ENCODE peak calls at places on chromosomes 7 and 10, in nine cellular contexts. I is tibial nerve, W is upper lobe of left lung, D is heart left ventricle, C is testis, V is HepG2, O is adrenal gland, Z is transverse colon, F is stomach. T is an unnamed sample.

GRCh38 chr10:71809628-71810027 is 36.3 kb upstream of the VSIR start:
- DNase-seq in D (no peak), W (no peak), Z (no peak), C (no peak), O (no peak), F (no peak), I (no peak), V (no peak), T (no peak)

GRCh38 chr7:131011976-131012375 is 278.0 kb upstream of the KLF14 start:
- DNase-seq in D (no peak), Z (no peak), C (no peak), W (no peak), V (no peak), I (no peak), F (no peak), O (no peak), T (peak)

GRCh38 chr10:74213571-74214162 is 62.6 kb downstream of the ADK start:
- DNase-seq in O (peak), W (no peak), C (no peak), Z (peak), D (no peak), V (peak), F (no peak), I (no peak), T (peak)

GRCh38 chr10:49527061-49527460 is 11.9 kb downstream of the ERCC6 start:
- DNase-seq in O (no peak), F (no peak), V (no peak), C (no peak), I (no peak), D (no peak), Z (no peak), W (no peak), T (no peak)

GRCh38 chr7:23075571-23075970 is 30.0 kb upstream of the KLHL7 start:
- DNase-seq in Z (no peak), O (no peak), F (no peak), C (no peak), W (no peak), D (no peak), V (no peak), I (no peak), T (no peak)

GRCh38 chr10:132996603-132997343 is 54.4 kb upstream of the CFAP46 start:
- DNase-seq in W (no peak), F (no peak), V (no peak), O (no peak), C (no peak), D (no peak), Z (no peak), I (no peak), T (no peak)

GRCh38 chr7:140752533-140752932 is 56.0 kb downstream of the NDUFB2 start:
- DNase-seq in O (no peak), Z (no peak), C (no peak), W (no peak), V (no peak), I (no peak), D (no peak), F (no peak), T (peak)

GRCh38 chr7:158327012-158327411 is 260.6 kb downstream of the PTPRN2 start:
- DNase-seq in Z (no peak), D (no peak), W (no peak), I (no peak), C (no peak), O (no peak), V (no peak), F (no peak), T (no peak)

GRCh38 chr7:136272934-136273333 is 295.8 kb upstream of the MTPN start:
- DNase-seq in V (no peak), W (no peak), I (no peak), O (no peak), Z (no peak), D (no peak), C (no peak), F (no peak), T (no peak)

GRCh38 chr7:25854608-25855497 is 297.1 kb upstream of the NFE2L3 start:
- DNase-seq in V (peak), I (peak), F (no peak), C (peak), Z (peak), D (no peak), W (no peak), O (no peak), T (peak)

GRCh38 chr7:74709880-74710671 is 52.6 kb downstream of the GTF2I start:
- DNase-seq in C (no peak), V (no peak), I (no peak), O (no peak), F (no peak), Z (no peak), W (no peak), D (no peak), T (peak)

GRCh38 chr10:27779462-27779861 is 33.8 kb upstream of the MKX start:
- DNase-seq in O (no peak), Z (no peak), W (no peak), D (no peak), V (no peak), I (no peak), C (no peak), F (no peak), T (no peak)

GRCh38 chr7:125491137-125491536 is 561.5 kb upstream of the POT1 start:
- DNase-seq in C (no peak), I (no peak), V (no peak), D (no peak), W (no peak), F (no peak), Z (no peak), O (no peak), T (no peak)

GRCh38 chr7:154769527-154769926 is 233.4 kb downstream of the PAXIP1 start:
- DNase-seq in W (no peak), Z (no peak), D (no peak), F (no peak), C (no peak), V (no peak), I (no peak), O (no peak), T (no peak)

GRCh38 chr7:88401009-88401623 is 94.4 kb upstream of the STEAP4 start:
- DNase-seq in V (peak), O (no peak), C (no peak), W (no peak), D (no peak), Z (no peak), I (no peak), F (no peak), T (peak)

GRCh38 chr10:70490142-70490541 is 11.6 kb downstream of the PALD1 start:
- DNase-seq in Z (no peak), C (no peak), I (no peak), W (no peak), V (no peak), D (peak), O (no peak), F (no peak), T (no peak)

GRCh38 chr10:104906112-104906511 is 265.0 kb downstream of the SORCS3 start:
- DNase-seq in D (no peak), O (no peak), I (no peak), C (no peak), F (no peak), Z (no peak), V (no peak), W (no peak), T (no peak)

GRCh38 chr10:33803248-33803647 is 468.8 kb upstream of the NRP1 start:
- DNase-seq in W (no peak), F (no peak), V (peak), I (no peak), O (no peak), Z (no peak), D (no peak), C (no peak), T (no peak)

GRCh38 chr10:95275726-95276366 is 15.0 kb downstream of the PDLIM1 start:
- DNase-seq in Z (no peak), C (no peak), V (no peak), F (no peak), O (no peak), D (no peak), I (no peak), W (no peak), T (no peak)

GRCh38 chr10:6713120-6713519 is 133.0 kb upstream of the PRKCQ start:
- DNase-seq in W (no peak), I (no peak), D (no peak), V (no peak), F (no peak), C (no peak), O (no peak), Z (no peak), T (no peak)

GRCh38 chr10:12726971-12727831 is 274.3 kb downstream of the CCDC3 start:
- DNase-seq in I (no peak), Z (no peak), W (peak), V (no peak), F (no peak), D (no peak), O (no peak), C (no peak), T (no peak)

GRCh38 chr10:75350791-75351190 is 50.8 kb downstream of the ZNF503 start:
- DNase-seq in D (no peak), F (no peak), W (no peak), C (no peak), I (no peak), V (no peak), Z (no peak), O (no peak), T (no peak)

GRCh38 chr10:71970331-71970730 is 6.1 kb downstream of the CHST3 start:
- DNase-seq in O (peak), W (no peak), F (peak), V (no peak), I (peak), D (no peak), Z (no peak), C (peak), T (peak)

GRCh38 chr10:132443605-132443997 is 46.6 kb downstream of the PWWP2B start:
- DNase-seq in O (peak), D (no peak), W (peak), I (no peak), F (no peak), V (no peak), Z (peak), C (no peak), T (peak)

GRCh38 chr7:125136755-125137547 is 207.3 kb upstream of the POT1 start:
- DNase-seq in C (no peak), F (no peak), D (no peak), O (no peak), V (no peak), I (no peak), W (no peak), Z (no peak), T (no peak)

GRCh38 chr10:114375082-114375481 is 29.2 kb downstream of the AFAP1L2 start:
- DNase-seq in I (no peak), Z (no peak), D (no peak), W (no peak), V (no peak), F (no peak), O (no peak), C (no peak), T (no peak)

GRCh38 chr7:57404343-57404966 is 45.5 kb upstream of the ZNF716 start:
- DNase-seq in V (no peak), F (no peak), I (no peak), W (peak), D (peak), C (peak), Z (no peak), O (peak), T (peak)

GRCh38 chr10:93180402-93181040 is 106.8 kb downstream of the CYP26A1 start:
- DNase-seq in W (no peak), I (no peak), D (peak), V (no peak), Z (peak), O (peak), F (no peak), C (peak), T (no peak)

GRCh38 chr7:69591805-69592204 is 6.5 kb upstream of the AUTS2 start:
- DNase-seq in I (no peak), C (no peak), W (peak), O (no peak), V (no peak), D (no peak), Z (no peak), F (no peak), T (no peak)

GRCh38 chr7:111175908-111176307 is 85.0 kb downstream of the LRRN3 start:
- DNase-seq in I (no peak), O (no peak), Z (no peak), V (no peak), C (no peak), F (no peak), D (no peak), W (no peak), T (no peak)

DNA sequence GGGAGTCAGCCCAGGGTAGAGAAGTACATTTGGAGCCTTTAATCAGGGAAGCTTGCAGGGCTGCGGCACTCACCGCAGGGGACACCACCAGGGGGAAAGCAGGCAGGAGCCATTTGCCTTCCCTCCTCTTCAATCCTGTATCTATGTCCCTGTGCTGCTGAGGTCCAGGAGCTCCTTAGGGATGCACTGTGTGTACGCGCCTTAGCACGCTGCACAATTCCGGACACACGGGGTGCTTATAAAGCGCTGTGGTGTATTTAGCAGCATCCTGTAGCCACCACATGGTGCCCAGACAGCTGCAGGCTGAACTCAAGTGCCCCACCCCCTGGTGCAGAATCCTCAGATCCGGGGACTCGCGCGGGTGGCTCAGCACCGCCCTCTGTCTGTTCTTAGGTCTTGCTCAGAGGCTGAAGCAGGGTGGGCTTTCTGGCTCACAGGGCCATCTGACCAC is 421.4 kb downstream of the SDK1 start:
- DNase-seq in C (peak), D (no peak), I (no peak), V (peak), Z (no peak), W (peak), O (no peak), F (no peak), T (peak)
- H3K4me3 ChIP-seq in C (no peak), D (no peak), I (no peak), V (no peak), Z (no peak), W (no peak), O (no peak), F (no peak), T (no peak)

DNA sequence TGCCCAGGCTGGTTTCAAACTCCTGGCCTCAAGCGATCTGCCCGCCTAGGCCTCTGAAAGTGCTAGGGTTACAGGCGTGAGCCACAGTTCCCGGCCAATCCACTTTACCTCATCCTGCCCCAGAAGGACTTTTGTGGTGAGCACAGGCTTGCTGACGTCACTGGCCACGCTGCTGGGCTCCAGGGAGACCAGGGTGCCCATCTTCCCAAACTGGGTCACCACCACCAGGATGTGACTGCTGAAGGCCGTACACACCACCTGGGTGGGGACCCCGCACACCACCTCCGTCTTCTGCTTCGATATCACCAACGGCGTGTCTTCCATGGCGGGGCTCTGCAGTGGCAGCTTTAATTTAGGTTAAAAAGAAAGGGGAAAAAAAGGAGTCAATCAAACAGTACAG is 816 bp downstream of the PSMG3 start:
- DNase-seq in Z (no peak), C (no peak), F (no peak), V (no peak), D (no peak), W (no peak), O (no peak), I (no peak), T (peak)
- TF ChIP-seq POLR2A in Z (no peak), C (no peak), F (no peak), V (no peak), D (no peak), W (no peak), O (no peak), I (no peak), T (no peak)

GRCh38 chr10:44986670-44987069 is 8.1 kb upstream of the DEPP1 start:
- DNase-seq in D (no peak), I (no peak), V (no peak), W (no peak), O (no peak), Z (no peak), F (no peak), C (peak), T (no peak)
- H3K4me3 ChIP-seq in D (no peak), I (no peak), V (no peak), W (no peak), O (no peak), Z (no peak), F (no peak), C (no peak), T (no peak)

GRCh38 chr7:106285051-106285800 is 443 bp upstream of the NAMPT start:
- DNase-seq in W (peak), F (peak), Z (peak), D (peak), C (peak), I (peak), O (peak), V (peak), T (peak)

GRCh38 chr7:106285801-106286492 is 1.2 kb upstream of the NAMPT start:
- DNase-seq in O (no peak), W (no peak), D (no peak), V (no peak), I (no peak), Z (no peak), F (no peak), C (no peak), T (peak)

GRCh38 chr7:106283501-106283830 is 1.3 kb downstream of the NAMPT start:
- DNase-seq in F (no peak), D (no peak), V (no peak), C (no peak), W (no peak), O (no peak), I (no peak), Z (no peak), T (no peak)

GRCh38 chr7:106283831-106284515 is 810 bp downstream of the NAMPT start:
- DNase-seq in O (peak), W (no peak), F (peak), Z (peak), D (peak), V (peak), I (peak), C (peak), T (peak)

DNA sequence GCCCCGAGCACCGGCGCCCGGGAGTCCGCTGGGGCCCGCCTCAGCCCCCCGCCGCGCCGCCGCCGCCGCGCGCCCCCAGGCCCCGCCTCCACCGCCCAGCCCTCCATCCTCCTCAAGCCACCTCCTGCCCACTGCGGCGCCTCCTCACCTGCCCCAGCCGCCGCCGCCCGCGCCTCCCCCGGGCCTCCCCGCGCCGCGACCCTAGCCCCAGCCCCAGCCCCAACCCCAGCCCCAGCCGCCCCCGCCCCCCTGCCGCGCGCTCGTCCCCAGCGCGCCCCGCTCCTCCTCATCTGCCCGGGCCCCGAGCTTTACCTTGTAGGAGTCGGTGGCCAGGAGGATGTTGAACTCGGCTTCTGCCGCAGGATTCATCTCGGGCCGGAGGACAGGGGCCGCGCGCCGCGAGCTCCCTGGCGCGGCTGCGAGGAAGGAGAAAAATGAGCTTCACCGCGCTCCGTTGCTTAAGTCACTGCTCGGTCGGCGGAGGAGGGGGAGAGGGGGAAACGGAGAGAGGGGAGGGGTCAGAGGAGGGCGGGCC is at the start of gene NAMPT:
- DNase-seq in Z (peak), V (no peak), W (peak), O (peak), C (peak), D (peak), F (peak), I (peak), T (peak)
- TF ChIP-seq POLR2A in Z (peak), V (peak), W (peak), O (peak), C (peak), D (peak), F (peak), I (peak), T (peak)

GRCh38 chr10:11609492-11610093 is 1.9 kb downstream of the USP6NL start:
- DNase-seq in C (no peak), O (no peak), I (no peak), V (no peak), F (no peak), Z (no peak), W (no peak), D (no peak), T (no peak)
- H3K4me3 ChIP-seq in C (no peak), O (no peak), I (peak), V (peak), F (peak), Z (no peak), W (no peak), D (no peak), T (no peak)

T was measured in NB4.